ENCODE peak calls at places on chromosomes 2 and 18, in ten cellular contexts. One of them, this sample, is unnamed.

GRCh38 chr18:38576915-38577314 is 1011.3 kb upstream of the CELF4 start:
- DNase-seq in transverse colon: no peak
- DNase-seq in GM12892: no peak
- DNase-seq in HCT116: no peak
- DNase-seq in spleen: no peak
- DNase-seq in HepG2: no peak
- DNase-seq in esophagus muscularis mucosa: no peak
- DNase-seq in GM12891: no peak
- DNase-seq in breast epithelium: no peak
- DNase-seq in ovary: no peak
- DNase-seq in this sample: no peak

GRCh38 chr2:100954044-100954420 is 48.1 kb upstream of the RPL31 start:
- DNase-seq in transverse colon: no peak
- DNase-seq in GM12892: no peak
- DNase-seq in HCT116: no peak
- DNase-seq in spleen: peak
- DNase-seq in HepG2: no peak
- DNase-seq in esophagus muscularis mucosa: no peak
- DNase-seq in GM12891: no peak
- DNase-seq in breast epithelium: no peak
- DNase-seq in ovary: no peak
- DNase-seq in this sample: no peak

GRCh38 chr2:73993799-73994543 is 9.3 kb downstream of the TET3 start:
- DNase-seq in transverse colon: no peak
- DNase-seq in GM12892: no peak
- DNase-seq in HCT116: no peak
- DNase-seq in spleen: no peak
- DNase-seq in HepG2: no peak
- DNase-seq in esophagus muscularis mucosa: no peak
- DNase-seq in GM12891: no peak
- DNase-seq in breast epithelium: no peak
- DNase-seq in ovary: no peak
- DNase-seq in this sample: no peak

GRCh38 chr2:50615296-50615695 is 416.6 kb downstream of the NRXN1 start:
- DNase-seq in transverse colon: no peak
- DNase-seq in GM12892: no peak
- DNase-seq in HCT116: no peak
- DNase-seq in spleen: no peak
- DNase-seq in HepG2: no peak
- DNase-seq in esophagus muscularis mucosa: no peak
- DNase-seq in GM12891: no peak
- DNase-seq in breast epithelium: no peak
- DNase-seq in ovary: no peak
- DNase-seq in this sample: no peak

GRCh38 chr2:36453652-36454051 is 98.1 kb downstream of the CRIM1 start:
- DNase-seq in transverse colon: no peak
- DNase-seq in GM12892: no peak
- DNase-seq in HCT116: no peak
- DNase-seq in spleen: no peak
- DNase-seq in HepG2: peak
- DNase-seq in esophagus muscularis mucosa: no peak
- DNase-seq in GM12891: no peak
- DNase-seq in breast epithelium: no peak
- DNase-seq in ovary: no peak
- DNase-seq in this sample: no peak

GRCh38 chr2:39615675-39616074 is 50.0 kb upstream of the TMEM178A start:
- DNase-seq in transverse colon: no peak
- DNase-seq in GM12892: no peak
- DNase-seq in HCT116: no peak
- DNase-seq in spleen: no peak
- DNase-seq in HepG2: no peak
- DNase-seq in esophagus muscularis mucosa: no peak
- DNase-seq in GM12891: no peak
- DNase-seq in breast epithelium: no peak
- DNase-seq in ovary: no peak
- DNase-seq in this sample: no peak

GRCh38 chr2:51511002-51511401 is 479.1 kb upstream of the NRXN1 start:
- DNase-seq in transverse colon: no peak
- DNase-seq in GM12892: no peak
- DNase-seq in HCT116: no peak
- DNase-seq in spleen: no peak
- DNase-seq in HepG2: no peak
- DNase-seq in esophagus muscularis mucosa: no peak
- DNase-seq in GM12891: no peak
- DNase-seq in breast epithelium: no peak
- DNase-seq in ovary: no peak
- DNase-seq in this sample: no peak

GRCh38 chr2:75199428-75200011 is at the start of gene TACR1:
- DNase-seq in transverse colon: peak
- DNase-seq in GM12892: peak
- DNase-seq in HCT116: no peak
- DNase-seq in spleen: peak
- DNase-seq in HepG2: peak
- DNase-seq in esophagus muscularis mucosa: no peak
- DNase-seq in GM12891: peak
- DNase-seq in breast epithelium: peak
- DNase-seq in ovary: peak
- DNase-seq in this sample: peak

GRCh38 chr2:84963692-84964405 is 7.1 kb upstream of the KCMF1 start:
- DNase-seq in transverse colon: no peak
- DNase-seq in GM12892: no peak
- DNase-seq in HCT116: no peak
- DNase-seq in spleen: no peak
- DNase-seq in HepG2: peak
- DNase-seq in esophagus muscularis mucosa: no peak
- DNase-seq in GM12891: no peak
- DNase-seq in breast epithelium: no peak
- DNase-seq in ovary: no peak
- DNase-seq in this sample: no peak

GRCh38 chr18:70374154-70374553 is 85.3 kb downstream of the SOCS6 start:
- DNase-seq in transverse colon: no peak
- DNase-seq in GM12892: no peak
- DNase-seq in HCT116: no peak
- DNase-seq in spleen: no peak
- DNase-seq in HepG2: no peak
- DNase-seq in esophagus muscularis mucosa: no peak
- DNase-seq in GM12891: no peak
- DNase-seq in breast epithelium: no peak
- DNase-seq in ovary: no peak
- DNase-seq in this sample: no peak

GRCh38 chr18:70376137-70376913 is 87.5 kb downstream of the SOCS6 start:
- DNase-seq in transverse colon: no peak
- DNase-seq in GM12892: no peak
- DNase-seq in HCT116: no peak
- DNase-seq in spleen: no peak
- DNase-seq in HepG2: peak
- DNase-seq in esophagus muscularis mucosa: no peak
- DNase-seq in GM12891: no peak
- DNase-seq in breast epithelium: no peak
- DNase-seq in ovary: no peak
- DNase-seq in this sample: no peak

GRCh38 chr18:70377317-70377799 is 88.5 kb downstream of the SOCS6 start:
- DNase-seq in transverse colon: no peak
- DNase-seq in GM12892: no peak
- DNase-seq in HCT116: no peak
- DNase-seq in spleen: no peak
- DNase-seq in HepG2: peak
- DNase-seq in esophagus muscularis mucosa: no peak
- DNase-seq in GM12891: no peak
- DNase-seq in breast epithelium: no peak
- DNase-seq in ovary: no peak
- DNase-seq in this sample: no peak

GRCh38 chr18:70377857-70378701 is 89.2 kb downstream of the SOCS6 start:
- DNase-seq in transverse colon: no peak
- DNase-seq in GM12892: no peak
- DNase-seq in HCT116: no peak
- DNase-seq in spleen: no peak
- DNase-seq in HepG2: peak
- DNase-seq in esophagus muscularis mucosa: no peak
- DNase-seq in GM12891: no peak
- DNase-seq in breast epithelium: no peak
- DNase-seq in ovary: no peak
- DNase-seq in this sample: no peak

DNA sequence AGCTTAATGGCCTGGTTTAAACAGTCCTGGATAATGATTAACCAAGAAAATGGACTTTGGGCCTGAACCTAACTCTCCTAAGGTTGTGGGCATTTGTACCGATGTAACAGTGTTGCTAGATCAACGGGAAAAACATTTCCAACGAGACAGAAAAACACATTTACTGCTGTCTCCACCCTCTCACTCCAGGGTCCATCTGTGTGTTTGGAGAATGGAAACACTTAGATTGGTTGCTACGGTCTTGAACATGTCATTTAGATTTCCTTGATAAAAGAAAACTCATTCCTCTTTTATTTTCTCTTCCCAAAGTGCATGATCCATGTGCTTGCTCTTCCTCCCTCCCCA is 88.0 kb downstream of the SOCS6 start:
- DNase-seq in transverse colon: peak
- DNase-seq in GM12892: no peak
- DNase-seq in HCT116: no peak
- DNase-seq in spleen: no peak
- DNase-seq in HepG2: peak
- DNase-seq in esophagus muscularis mucosa: no peak
- DNase-seq in GM12891: no peak
- DNase-seq in breast epithelium: no peak
- DNase-seq in ovary: no peak
- DNase-seq in this sample: no peak
- TF ChIP-seq POLR2A in transverse colon: peak
- TF ChIP-seq POLR2A in GM12892: no peak
- TF ChIP-seq POLR2A in HCT116: no peak
- TF ChIP-seq POLR2A in spleen: no peak
- TF ChIP-seq POLR2A in HepG2: peak
- TF ChIP-seq POLR2A in esophagus muscularis mucosa: no peak
- TF ChIP-seq POLR2A in GM12891: no peak
- TF ChIP-seq POLR2A in breast epithelium: no peak
- TF ChIP-seq POLR2A in ovary: no peak
- TF ChIP-seq POLR2A in this sample: no peak

DNA sequence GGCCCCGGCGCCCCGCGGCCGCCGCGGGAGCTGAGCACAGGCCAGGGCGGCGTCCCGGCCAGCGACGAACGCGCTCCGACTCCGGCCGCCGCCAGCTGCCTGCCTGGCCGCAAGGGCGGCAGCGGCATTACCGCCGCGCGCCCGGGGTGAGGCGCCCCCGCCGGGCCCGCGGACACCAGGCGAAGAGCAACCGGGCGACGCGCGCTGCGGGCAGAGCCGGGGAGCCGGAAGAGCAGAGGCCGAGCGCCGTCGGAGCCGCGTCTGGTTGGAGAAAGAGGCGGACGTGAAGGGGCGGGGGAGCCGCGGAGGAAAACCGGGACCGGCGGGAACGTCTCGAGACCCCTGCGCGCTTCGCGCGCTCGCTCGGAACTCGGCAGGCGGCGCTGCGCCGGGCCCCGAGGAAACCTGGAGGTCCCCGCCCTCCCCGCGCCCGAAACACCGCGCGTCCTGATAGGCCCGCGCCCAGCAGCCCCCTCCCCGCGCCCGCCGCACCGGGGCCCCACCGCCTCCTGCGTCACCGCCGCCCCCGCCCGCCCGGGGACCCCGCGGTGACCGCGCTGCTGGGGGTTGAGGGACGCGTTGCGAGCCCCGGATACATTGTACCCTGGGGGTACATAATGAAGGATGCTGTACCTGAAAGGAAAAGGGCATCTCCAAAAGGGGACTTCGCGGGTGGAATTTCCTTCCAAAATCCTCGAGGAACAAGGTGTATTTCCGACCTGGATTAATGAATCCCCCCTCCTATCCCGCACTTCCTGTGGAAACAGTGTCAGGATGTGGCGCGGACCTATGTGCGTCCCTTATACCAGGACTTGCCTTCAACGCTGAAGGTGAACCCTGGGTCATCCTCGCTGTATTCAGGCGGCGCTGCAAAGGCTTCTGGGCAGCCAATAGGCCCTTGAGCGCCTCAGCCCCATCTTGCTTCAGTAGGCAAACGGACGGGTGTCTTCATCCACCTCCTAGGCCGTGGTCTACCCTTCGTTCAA is 1.0 kb upstream of the B4GALT6 start:
- DNase-seq in transverse colon: peak
- DNase-seq in GM12892: peak
- DNase-seq in HCT116: peak
- DNase-seq in spleen: peak
- DNase-seq in HepG2: peak
- DNase-seq in esophagus muscularis mucosa: no peak
- DNase-seq in GM12891: peak
- DNase-seq in breast epithelium: no peak
- DNase-seq in ovary: peak
- DNase-seq in this sample: peak
- TF ChIP-seq POLR2A in transverse colon: peak
- TF ChIP-seq POLR2A in GM12892: peak
- TF ChIP-seq POLR2A in HCT116: no peak
- TF ChIP-seq POLR2A in spleen: no peak
- TF ChIP-seq POLR2A in HepG2: peak
- TF ChIP-seq POLR2A in esophagus muscularis mucosa: no peak
- TF ChIP-seq POLR2A in GM12891: peak
- TF ChIP-seq POLR2A in breast epithelium: no peak
- TF ChIP-seq POLR2A in ovary: no peak
- TF ChIP-seq POLR2A in this sample: no peak

GRCh38 chr2:19845323-19845920 is 56.4 kb downstream of the TTC32 start:
- DNase-seq in transverse colon: no peak
- DNase-seq in GM12892: no peak
- DNase-seq in HCT116: no peak
- DNase-seq in spleen: no peak
- DNase-seq in HepG2: no peak
- DNase-seq in esophagus muscularis mucosa: peak
- DNase-seq in GM12891: no peak
- DNase-seq in breast epithelium: peak
- DNase-seq in ovary: no peak
- DNase-seq in this sample: no peak
- TF ChIP-seq POLR2A in transverse colon: no peak
- TF ChIP-seq POLR2A in GM12892: no peak
- TF ChIP-seq POLR2A in HCT116: no peak
- TF ChIP-seq POLR2A in spleen: no peak
- TF ChIP-seq POLR2A in HepG2: no peak
- TF ChIP-seq POLR2A in esophagus muscularis mucosa: no peak
- TF ChIP-seq POLR2A in GM12891: no peak
- TF ChIP-seq POLR2A in breast epithelium: no peak
- TF ChIP-seq POLR2A in ovary: no peak
- TF ChIP-seq POLR2A in this sample: no peak

GRCh38 chr18:75346671-75347070 is 80.8 kb downstream of the SMIM21 start:
- DNase-seq in transverse colon: no peak
- DNase-seq in GM12892: no peak
- DNase-seq in HCT116: no peak
- DNase-seq in spleen: no peak
- DNase-seq in HepG2: no peak
- DNase-seq in esophagus muscularis mucosa: peak
- DNase-seq in GM12891: no peak
- DNase-seq in breast epithelium: no peak
- DNase-seq in ovary: no peak
- DNase-seq in this sample: no peak
- TF ChIP-seq POLR2A in transverse colon: no peak
- TF ChIP-seq POLR2A in GM12892: no peak
- TF ChIP-seq POLR2A in HCT116: no peak
- TF ChIP-seq POLR2A in spleen: no peak
- TF ChIP-seq POLR2A in HepG2: no peak
- TF ChIP-seq POLR2A in esophagus muscularis mucosa: no peak
- TF ChIP-seq POLR2A in GM12891: no peak
- TF ChIP-seq POLR2A in breast epithelium: no peak
- TF ChIP-seq POLR2A in ovary: no peak
- TF ChIP-seq POLR2A in this sample: no peak